ENCODE peak calls at places on chromosomes 5 and 9, in eight cellular contexts. E, P, W, I, M, X, C and T are unnamed samples.

GRCh38 chr5:74281191-74281590 is 359.3 kb downstream of the ENC1 start:
- DNase-seq in E (no peak), P (no peak), W (no peak), I (no peak), M (no peak), X (no peak), C (no peak), T (no peak)

GRCh38 chr5:135887881-135888614 is 7.6 kb downstream of the IL9 start:
- DNase-seq in E (no peak), P (no peak), W (no peak), I (no peak), M (no peak), X (no peak), C (no peak), T (no peak)

GRCh38 chr9:127167560-127168326 is 45.3 kb upstream of the ANGPTL2 start:
- DNase-seq in E (no peak), P (no peak), W (no peak), I (no peak), M (no peak), X (no peak), C (no peak), T (no peak)

GRCh38 chr9:90547896-90548295 is 94.7 kb downstream of the DIRAS2 start:
- DNase-seq in E (no peak), P (no peak), W (no peak), I (no peak), M (no peak), X (no peak), C (no peak), T (no peak)

GRCh38 chr5:74767579-74767913 is 497 bp downstream of the NSA2 start:
- DNase-seq in E (no peak), P (no peak), W (peak; percentile 5), I (no peak), M (no peak), X (no peak), C (no peak), T (no peak)

GRCh38 chr5:96958977-96959376 is 23.1 kb downstream of the LNPEP start:
- DNase-seq in E (no peak), P (no peak), W (no peak), I (no peak), M (no peak), X (no peak), C (no peak), T (no peak)

GRCh38 chr5:59066367-59067163 is 483.7 kb downstream of the RAB3C start:
- DNase-seq in E (no peak), P (no peak), W (no peak), I (no peak), M (no peak), X (no peak), C (no peak), T (no peak)

GRCh38 chr9:33120620-33121019 is 44.1 kb upstream of the SMU1 start:
- DNase-seq in E (no peak), P (no peak), W (no peak), I (no peak), M (no peak), X (no peak), C (no peak), T (no peak)

GRCh38 chr5:142544946-142545652 is 140.8 kb downstream of the FGF1 start:
- DNase-seq in E (no peak), P (no peak), W (no peak), I (no peak), M (no peak), X (no peak), C (no peak), T (no peak)

GRCh38 chr9:123550012-123550411 is 194.0 kb downstream of the CRB2 start:
- DNase-seq in E (no peak), P (no peak), W (no peak), I (no peak), M (no peak), X (no peak), C (no peak), T (no peak)

GRCh38 chr9:103928452-103928851 is 165.7 kb upstream of the SMC2 start:
- DNase-seq in E (no peak), P (no peak), W (no peak), I (no peak), M (no peak), X (no peak), C (no peak), T (no peak)

GRCh38 chr9:99823392-99824377 is 2.0 kb downstream of the NR4A3 start:
- DNase-seq in E (peak; percentile 76), P (no peak), W (peak; percentile 88), I (peak; percentile 17), M (peak; percentile 30), X (no peak), C (peak; percentile 63), T (peak; percentile 57)

GRCh38 chr5:5473224-5473623 is 50.7 kb downstream of the ICE1 start:
- DNase-seq in E (no peak), P (no peak), W (no peak), I (no peak), M (no peak), X (no peak), C (no peak), T (no peak)

GRCh38 chr9:137012694-137013570 is 15.1 kb downstream of the ABCA2 start:
- DNase-seq in E (no peak), P (no peak), W (no peak), I (no peak), M (no peak), X (no peak), C (no peak), T (no peak)

GRCh38 chr5:174505621-174506020 is 218.8 kb upstream of the MSX2 start:
- DNase-seq in E (no peak), P (no peak), W (no peak), I (no peak), M (no peak), X (no peak), C (no peak), T (no peak)

GRCh38 chr5:65141487-65141886 is 340.2 kb downstream of the ADAMTS6 start:
- DNase-seq in E (no peak), P (no peak), W (no peak), I (no peak), M (no peak), X (no peak), C (no peak), T (no peak)

GRCh38 chr5:147407094-147407681 is 102.7 kb downstream of the DPYSL3 start:
- DNase-seq in E (no peak), P (no peak), W (no peak), I (peak; percentile 94), M (no peak), X (no peak), C (no peak), T (no peak)

GRCh38 chr5:106454651-106455415 is 1215.9 kb downstream of the EFNA5 start:
- DNase-seq in E (no peak), P (no peak), W (no peak), I (peak; percentile 86), M (no peak), X (no peak), C (no peak), T (no peak)

GRCh38 chr5:92561362-92562006 is 1019.5 kb downstream of the NR2F1-AS1 start:
- DNase-seq in E (no peak), P (no peak), W (no peak), I (no peak), M (no peak), X (no peak), C (no peak), T (no peak)